ENCODE peak calls at places on chromosomes 6 and 20, in four cellular contexts. X is HFFc6; U is neural progenitor cell; H is activated naive CD4-positive, alpha-beta T cell. S is an unnamed sample.

GRCh38 chr6:132819405-132820145 is 5.2 kb downstream of the RPS12 start:
- DNase-seq in U (no peak), H (no peak), X (no peak), S (no peak)

GRCh38 chr6:28953039-28953872 is 29.5 kb upstream of the TRIM27 start:
- DNase-seq in X (peak), H (peak), U (peak), S (peak)

GRCh38 chr20:24469116-24470030 is at the start of gene SYNDIG1:
- DNase-seq in U (peak), H (no peak), X (no peak), S (no peak)

GRCh38 chr20:2305946-2306345 is 10.1 kb downstream of the TGM3 start:
- DNase-seq in H (no peak), U (peak), X (no peak), S (no peak)

GRCh38 chr6:34030831-34031566 is 114.9 kb downstream of the GRM4 start:
- DNase-seq in X (no peak), U (no peak), H (no peak), S (no peak)

GRCh38 chr20:58638467-58639181 is 12.5 kb upstream of the STX16 start:
- DNase-seq in X (no peak), U (no peak), H (no peak), S (no peak)

GRCh38 chr20:58777657-58778056 is 73.0 kb downstream of the GNAS-AS1 start:
- DNase-seq in H (no peak), X (no peak), U (no peak), S (no peak)

GRCh38 chr6:25893778-25894177 is 19.7 kb upstream of the SLC17A3 start:
- DNase-seq in X (no peak), H (no peak), U (no peak), S (no peak)

GRCh38 chr6:47180633-47181032 is 129.1 kb downstream of the TNFRSF21 start:
- DNase-seq in H (no peak), U (no peak), X (peak), S (no peak)

GRCh38 chr6:109623288-109623687 is 67.7 kb downstream of the AK9 start:
- DNase-seq in H (no peak), X (no peak), U (no peak), S (no peak)

GRCh38 chr6:129073651-129074419 is 190.9 kb downstream of the LAMA2 start:
- DNase-seq in U (no peak), X (no peak), H (no peak), S (no peak)

GRCh38 chr6:168741305-168741704 is 300.3 kb downstream of the SMOC2 start:
- DNase-seq in H (no peak), U (no peak), X (no peak), S (no peak)

GRCh38 chr6:81572020-81572419 is 180.5 kb downstream of the TENT5A start:
- DNase-seq in X (no peak), U (no peak), H (no peak), S (no peak)

GRCh38 chr6:159693894-159694545 is 979 bp upstream of the SOD2 start:
- DNase-seq in H (no peak), U (no peak), X (no peak), S (no peak)

GRCh38 chr6:131831392-131831791 is 23.6 kb downstream of the ENPP1 start:
- DNase-seq in X (no peak), H (no peak), U (no peak), S (no peak)

GRCh38 chr6:45500924-45501816 is 123.4 kb upstream of the SUPT3H start:
- DNase-seq in U (peak), X (no peak), H (no peak), S (no peak)

GRCh38 chr20:37095108-37095608 is 639 bp downstream of the RBL1 start:
- DNase-seq in U (peak), H (no peak), X (no peak), S (peak)

GRCh38 chr6:18327621-18328548 is 59.3 kb upstream of the RNF144B start:
- DNase-seq in X (no peak), U (peak), H (no peak), S (no peak)

GRCh38 chr6:155248021-155249001 is 15.5 kb upstream of the CLDN20 start:
- DNase-seq in X (peak), H (no peak), U (peak), S (peak)

GRCh38 chr6:35647400-35647799 is 41.3 kb downstream of the FKBP5 start:
- DNase-seq in H (no peak), X (no peak), U (peak), S (no peak)

GRCh38 chr6:148780918-148781436 is 34.1 kb downstream of the UST start:
- DNase-seq in U (no peak), X (no peak), H (no peak), S (no peak)

GRCh38 chr6:80457044-80457933 is 350.8 kb downstream of the BCKDHB start:
- DNase-seq in X (peak), H (no peak), U (no peak), S (peak)

GRCh38 chr6:10217111-10217510 is 197.8 kb downstream of the TFAP2A start:
- DNase-seq in U (no peak), X (no peak), H (no peak), S (no peak)

GRCh38 chr6:112086744-112087135 is 542 bp downstream of the TUBE1 start:
- DNase-seq in X (peak), U (peak), H (no peak), S (peak)

GRCh38 chr6:88403486-88403885 is 237.3 kb upstream of the CNR1 start:
- DNase-seq in H (no peak), X (no peak), U (no peak), S (no peak)

S was measured in hepatic stellate cell.